ENCODE peak calls at places on chromosome 1, in seven cellular contexts. W is central memory CD4-positive, alpha-beta T cell; T is iris pigment epithelial cell; X is Calu3; A is epithelial cell of esophagus; B is heart left ventricle; G is naive thymus-derived CD8-positive, alpha-beta T cell. J is an unnamed sample.

GRCh38 chr1:50425376-50426107 is 2.3 kb upstream of the DMRTA2 start:
- DNase-seq in X (no peak), A (peak; percentile 18), W (no peak), B (no peak), G (no peak), T (no peak), J (peak; percentile 38)

GRCh38 chr1:92804721-92805169 is 19.8 kb upstream of the EVI5 start:
- DNase-seq in T (peak; percentile 99), A (peak; percentile 95), G (peak; percentile 12), W (peak; percentile 10), X (peak; percentile 73), B (peak; percentile 85), J (peak; percentile 80)

GRCh38 chr1:107787299-107787698 is 177.7 kb downstream of the VAV3 start:
- DNase-seq in X (no peak), A (peak; percentile 9), T (no peak), G (peak; percentile 26), B (no peak), W (no peak), J (no peak)

GRCh38 chr1:185250063-185250462 is 67.0 kb downstream of the IVNS1ABP start:
- DNase-seq in X (no peak), B (no peak), W (no peak), A (no peak), T (no peak), G (no peak), J (no peak)

GRCh38 chr1:56527548-56528302 is 51.6 kb downstream of the PLPP3 start:
- DNase-seq in G (no peak), B (no peak), A (no peak), T (no peak), X (no peak), W (no peak), J (no peak)

GRCh38 chr1:28893403-28894102 is 20.8 kb upstream of the EPB41 start:
- DNase-seq in T (peak; percentile 22), X (no peak), B (no peak), A (peak; percentile 27), G (no peak), W (peak; percentile 21), J (no peak)

GRCh38 chr1:53073287-53073686 is 11.3 kb downstream of the PODN start:
- DNase-seq in W (no peak), B (no peak), G (no peak), A (no peak), X (no peak), T (no peak), J (no peak)

GRCh38 chr1:106222415-106222814 is 834.1 kb upstream of the PRMT6 start:
- DNase-seq in X (no peak), G (no peak), W (no peak), B (no peak), T (peak; percentile 45), A (peak; percentile 35), J (no peak)

GRCh38 chr1:245010018-245010614 is 144.7 kb upstream of the KIF26B start:
- DNase-seq in A (no peak), B (no peak), T (no peak), W (no peak), X (no peak), G (no peak), J (no peak)

GRCh38 chr1:112998592-112999235 is 42.7 kb upstream of the SLC16A1 start:
- DNase-seq in B (peak; percentile 84), T (peak; percentile 95), G (no peak), W (no peak), X (peak; percentile 13), A (peak; percentile 88), J (no peak)

GRCh38 chr1:186681806-186682205 is 1.6 kb upstream of the PTGS2 start:
- DNase-seq in T (peak; percentile 48), W (no peak), X (no peak), A (peak; percentile 71), B (no peak), G (no peak), J (no peak)

GRCh38 chr1:203888807-203889251 is 27.4 kb downstream of the SNRPE start:
- DNase-seq in W (no peak), X (no peak), G (no peak), T (peak; percentile 84), B (no peak), A (peak; percentile 79), J (peak; percentile 93)

GRCh38 chr1:64139877-64140276 is 63.5 kb upstream of the UBE2U start:
- DNase-seq in B (no peak), T (peak; percentile 57), A (no peak), W (no peak), G (no peak), X (no peak), J (no peak)

GRCh38 chr1:208219659-208220282 is 24.4 kb downstream of the PLXNA2 start:
- DNase-seq in A (peak; percentile 91), X (peak; percentile 68), W (no peak), G (no peak), B (peak; percentile 90), T (peak; percentile 87), J (peak; percentile 92)

GRCh38 chr1:80218112-80218511 is 1211.6 kb upstream of the ADGRL4 start:
- DNase-seq in G (no peak), X (peak; percentile 10), B (no peak), W (no peak), T (peak; percentile 50), A (peak; percentile 82), J (peak; percentile 8)

GRCh38 chr1:78408192-78408591 is 82.6 kb upstream of the PTGFR start:
- DNase-seq in B (no peak), G (no peak), X (no peak), A (no peak), W (no peak), T (no peak), J (no peak)

GRCh38 chr1:245748246-245748645 is 593.5 kb downstream of the KIF26B start:
- DNase-seq in T (peak; percentile 26), B (no peak), G (no peak), X (no peak), A (no peak), W (no peak), J (no peak)

GRCh38 chr1:25927541-25928265 is 21.5 kb upstream of the STMN1 start:
- DNase-seq in T (no peak), W (no peak), G (no peak), X (no peak), B (no peak), A (no peak), J (no peak)

GRCh38 chr1:156726549-156727226 is 1.6 kb upstream of the METTL25B start:
- DNase-seq in A (peak; percentile 79), T (peak; percentile 71), X (peak; percentile 77), B (no peak), G (peak; percentile 46), W (peak; percentile 51), J (peak; percentile 78)

GRCh38 chr1:6008696-6009095 is 16.5 kb upstream of the NPHP4 start:
- DNase-seq in X (no peak), B (peak; percentile 18), W (no peak), A (no peak), T (no peak), G (no peak), J (no peak)

GRCh38 chr1:84412316-84412942 is 14.1 kb downstream of the DNASE2B start:
- DNase-seq in W (no peak), B (no peak), X (no peak), T (peak; percentile 88), G (no peak), A (peak; percentile 27), J (no peak)

GRCh38 chr1:40160806-40161124 is 422 bp upstream of the RLF start:
- DNase-seq in W (no peak), T (no peak), A (no peak), B (no peak), X (no peak), G (no peak), J (no peak)

GRCh38 chr1:204932573-204932909 is 61.9 kb downstream of the NFASC start:
- DNase-seq in G (no peak), X (no peak), W (no peak), B (no peak), T (no peak), A (no peak), J (no peak)

GRCh38 chr1:71621785-71622184 is 541.0 kb upstream of the ZRANB2 start:
- DNase-seq in W (no peak), T (peak; percentile 16), G (no peak), A (peak; percentile 84), B (no peak), X (no peak), J (peak; percentile 25)

GRCh38 chr1:225658041-225658440 is 5.1 kb upstream of the ENAH start:
- DNase-seq in G (no peak), A (no peak), T (no peak), W (no peak), X (no peak), B (no peak), J (no peak)

GRCh38 chr1:155125946-155126493 is 1.7 kb upstream of the EFNA1 start:
- DNase-seq in B (peak; percentile 54), X (peak; percentile 52), G (no peak), W (no peak), A (peak; percentile 48), T (peak; percentile 45), J (no peak)

GRCh38 chr1:85240174-85240601 is 19.3 kb downstream of the C1orf52 start:
- DNase-seq in G (peak; percentile 23), B (peak; percentile 32), T (peak; percentile 21), A (peak; percentile 43), W (no peak), X (peak; percentile 26), J (peak; percentile 38)